ENCODE peak calls at places on chromosomes 1 and 21, in four cellular contexts. S, K, Z and W are unnamed samples.

GRCh38 chr21:44874497-44875331 is 1.2 kb upstream of the PTTG1IP start:
- DNase-seq in S (peak; percentile 75), K (no peak), Z (no peak), W (no peak)

GRCh38 chr1:15371610-15372539 is 37.8 kb upstream of the EFHD2 start:
- DNase-seq in S (no peak), K (no peak), Z (no peak), W (no peak)

GRCh38 chr1:28480308-28480707 is 25.5 kb upstream of the RCC1 start:
- DNase-seq in S (no peak), K (no peak), Z (peak; percentile 17), W (no peak)

GRCh38 chr1:8417625-8418024 is 99.7 kb downstream of the SLC45A1 start:
- DNase-seq in S (no peak), K (no peak), Z (no peak), W (no peak)

GRCh38 chr1:236313412-236313811 is 31.7 kb upstream of the ERO1B start:
- DNase-seq in S (no peak), K (no peak), Z (no peak), W (no peak)

GRCh38 chr1:111471012-111471411 is 2.8 kb upstream of the C1orf162 start:
- DNase-seq in S (no peak), K (no peak), Z (no peak), W (no peak)

GRCh38 chr1:212607206-212607923 is 1.2 kb upstream of the ATF3 start:
- DNase-seq in S (no peak), K (no peak), Z (no peak), W (no peak)

GRCh38 chr1:57329001-57329400 is 94.9 kb downstream of the DAB1 start:
- DNase-seq in S (no peak), K (no peak), Z (no peak), W (no peak)

GRCh38 chr1:192131914-192132313 is 26.3 kb upstream of the RGS18 start:
- DNase-seq in S (no peak), K (no peak), Z (no peak), W (no peak)

GRCh38 chr1:40389871-40390560 is 16.5 kb downstream of the SMAP2 start:
- DNase-seq in S (no peak), K (peak; percentile 94), Z (no peak), W (peak; percentile 22)

GRCh38 chr1:203166192-203166940 is 9.3 kb downstream of the MYBPH start:
- DNase-seq in S (no peak), K (no peak), Z (no peak), W (no peak)

GRCh38 chr21:30613836-30614235 is at the start of gene KRTAP6-1:
- DNase-seq in S (no peak), K (no peak), Z (no peak), W (no peak)

GRCh38 chr1:942864-943533 is 16.1 kb downstream of the NOC2L start:
- DNase-seq in S (peak; percentile 99), K (no peak), Z (peak; percentile 59), W (no peak)

GRCh38 chr1:25619101-25619890 is 2.7 kb downstream of the MAN1C1 start:
- DNase-seq in S (no peak), K (no peak), Z (no peak), W (no peak)

GRCh38 chr1:237482777-237483176 is 407.9 kb downstream of the ZP4 start:
- DNase-seq in S (no peak), K (no peak), Z (no peak), W (no peak)

GRCh38 chr1:180540697-180541594 is 17.8 kb upstream of the OVAAL start:
- DNase-seq in S (no peak), K (no peak), Z (no peak), W (no peak)

GRCh38 chr1:184621262-184621661 is 133.4 kb downstream of the EDEM3 start:
- DNase-seq in S (no peak), K (peak; percentile 78), Z (no peak), W (no peak)

GRCh38 chr1:5704785-5705514 is 287.3 kb downstream of the NPHP4 start:
- DNase-seq in S (no peak), K (no peak), Z (no peak), W (no peak)

GRCh38 chr1:175479521-175480342 is 263.7 kb downstream of the TNR start:
- DNase-seq in S (peak; percentile 52), K (no peak), Z (no peak), W (no peak)

GRCh38 chr1:181469829-181470228 is 13.5 kb upstream of the CACNA1E start:
- DNase-seq in S (no peak), K (peak; percentile 28), Z (peak; percentile 78), W (peak; percentile 83)

GRCh38 chr1:92784051-92784638 is 763 bp downstream of the EVI5 start:
- DNase-seq in S (peak; percentile 44), K (peak; percentile 64), Z (peak; percentile 10), W (no peak)

GRCh38 chr1:67882196-67882958 is 49.1 kb upstream of the GNG12 start:
- DNase-seq in S (no peak), K (no peak), Z (no peak), W (no peak)

GRCh38 chr1:38834221-38834782 is 25.3 kb downstream of the RRAGC start:
- DNase-seq in S (no peak), K (peak; percentile 18), Z (no peak), W (no peak)

GRCh38 chr1:119893238-119893791 is 3.0 kb downstream of the ADAM30 start:
- DNase-seq in S (no peak), K (no peak), Z (no peak), W (no peak)

GRCh38 chr1:242523968-242524570 is 428 bp downstream of the PLD5 start:
- DNase-seq in S (peak; percentile 47), K (no peak), Z (peak; percentile 67), W (no peak)

GRCh38 chr1:145922266-145922665 is 3.7 kb upstream of the PEX11B start:
- DNase-seq in S (no peak), K (no peak), Z (no peak), W (no peak)